ENCODE peak calls at places on chromosome 17, in eight cellular contexts. W, V, B, S, K, I, C and N are unnamed samples.

GRCh38 chr17:77435272-77436057 is 294.7 kb downstream of the SEC14L1 start:
- DNase-seq in C (no peak), K (no peak), W (no peak), I (no peak), S (no peak), B (no peak), V (no peak), N (no peak)

GRCh38 chr17:45093444-45094110 is 32.5 kb downstream of the NMT1 start:
- DNase-seq in C (peak; percentile 75), K (no peak), V (no peak), B (no peak), W (peak; percentile 83), I (no peak), S (peak; percentile 36), N (no peak)

GRCh38 chr17:16938031-16938430 is 33.9 kb downstream of the TNFRSF13B start:
- DNase-seq in V (no peak), K (no peak), W (no peak), B (peak; percentile 8), C (no peak), I (no peak), S (no peak), N (no peak)

GRCh38 chr17:68820476-68820824 is 134.7 kb downstream of the ABCA8 start:
- DNase-seq in I (no peak), B (no peak), V (no peak), K (no peak), S (no peak), W (no peak), C (no peak), N (no peak)

GRCh38 chr17:28221751-28222414 is 97.1 kb upstream of the TMEM97 start:
- DNase-seq in K (no peak), B (no peak), V (no peak), I (no peak), S (no peak), C (no peak), W (no peak), N (no peak)

GRCh38 chr17:69326302-69327059 is 452 bp downstream of the ABCA5 start:
- DNase-seq in W (no peak), C (no peak), I (no peak), V (no peak), B (peak; percentile 25), K (no peak), S (peak; percentile 20), N (no peak)

GRCh38 chr17:6108382-6108781 is 38.2 kb downstream of the WSCD1 start:
- DNase-seq in K (no peak), W (no peak), I (no peak), B (no peak), C (no peak), S (no peak), V (no peak), N (no peak)

GRCh38 chr17:47257651-47258339 is 4.2 kb downstream of the ITGB3 start:
- DNase-seq in C (no peak), S (no peak), W (no peak), K (no peak), V (no peak), B (no peak), I (no peak), N (no peak)

GRCh38 chr17:40106089-40106759 is 5.8 kb upstream of the NR1D1 start:
- DNase-seq in B (no peak), I (no peak), V (no peak), W (no peak), C (no peak), S (no peak), K (no peak), N (no peak)

GRCh38 chr17:21268596-21269188 is 15.5 kb upstream of the NATD1 start:
- DNase-seq in V (no peak), W (no peak), K (no peak), C (no peak), B (no peak), S (no peak), I (no peak), N (no peak)

DNA sequence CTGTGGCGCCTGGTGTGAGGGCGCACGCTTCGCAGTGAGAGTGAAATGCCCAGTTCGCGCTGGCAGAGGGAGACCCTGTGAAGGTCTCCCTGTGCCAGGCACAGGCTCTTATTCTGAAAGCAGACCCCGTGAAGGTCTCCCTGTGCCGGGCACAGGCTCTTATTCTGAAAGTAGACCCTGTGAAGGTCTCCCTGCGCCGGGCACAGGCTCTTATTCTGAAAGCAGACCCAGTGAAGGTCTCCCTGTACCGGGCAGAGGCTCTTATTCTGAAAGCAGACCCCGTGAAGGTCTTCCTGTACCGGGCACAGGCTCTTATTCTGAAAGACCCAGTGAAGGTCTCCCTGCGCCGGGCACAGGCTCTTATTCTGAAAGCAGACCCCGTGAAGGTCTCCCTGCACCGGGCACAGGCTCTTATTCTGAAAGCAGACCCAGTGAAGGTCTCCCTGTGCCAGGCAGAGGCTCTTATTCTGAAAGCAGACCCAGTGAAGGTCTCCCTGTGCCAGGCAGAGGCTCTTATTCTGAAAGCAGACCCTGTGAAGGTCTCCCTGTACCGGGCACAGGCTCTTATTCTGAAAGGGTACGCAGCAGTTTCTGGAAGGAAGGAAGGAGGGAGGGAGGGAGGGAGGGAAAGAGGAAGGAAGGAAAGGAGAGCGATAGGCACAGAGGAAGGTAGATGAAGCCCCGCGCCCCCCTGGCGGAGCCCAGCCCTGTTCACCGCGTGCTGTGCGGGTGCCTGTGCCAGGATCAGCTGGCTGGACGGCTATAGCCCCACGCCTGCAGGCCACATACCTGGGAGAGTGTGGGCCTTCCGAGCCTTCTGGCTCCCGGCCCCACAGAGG is 55.3 kb downstream of the WDR45B start:
- DNase-seq in S (peak; percentile 81), C (peak; percentile 79), V (no peak), W (peak; percentile 91), I (no peak), K (no peak), B (peak; percentile 82), N (no peak)
- TF ChIP-seq POLR2AphosphoS5 in S (peak; percentile 29), C (peak; percentile 12), V (no peak), W (no peak), I (no peak), K (no peak), B (no peak), N (no peak)

GRCh38 chr17:43830510-43831145 is 2.3 kb downstream of the MPP3 start:
- DNase-seq in K (no peak), S (no peak), V (no peak), W (no peak), B (no peak), I (no peak), C (no peak), N (no peak)

GRCh38 chr17:43832168-43832975 is 574 bp downstream of the MPP3 start:
- DNase-seq in I (no peak), B (peak; percentile 69), C (no peak), S (peak; percentile 10), V (no peak), K (no peak), W (peak; percentile 79), N (no peak)

GRCh38 chr17:43831633-43832032 is 1.3 kb downstream of the MPP3 start:
- DNase-seq in W (no peak), V (no peak), B (no peak), K (no peak), I (no peak), C (no peak), S (no peak), N (no peak)

GRCh38 chr17:43834106-43834505 is 1.2 kb upstream of the MPP3 start:
- DNase-seq in B (no peak), C (no peak), K (no peak), W (peak; percentile 84), S (no peak), V (no peak), I (no peak), N (no peak)

GRCh38 chr17:43832976-43833829 is at the start of gene MPP3:
- DNase-seq in W (peak; percentile 78), V (peak; percentile 97), S (peak; percentile 52), K (no peak), C (peak; percentile 50), B (peak; percentile 78), I (no peak), N (no peak)
- TF ChIP-seq POLR2A in W (no peak), V (no peak), S (peak; percentile 55), K (no peak), C (no peak), B (no peak), I (no peak), N (no peak)

DNA sequence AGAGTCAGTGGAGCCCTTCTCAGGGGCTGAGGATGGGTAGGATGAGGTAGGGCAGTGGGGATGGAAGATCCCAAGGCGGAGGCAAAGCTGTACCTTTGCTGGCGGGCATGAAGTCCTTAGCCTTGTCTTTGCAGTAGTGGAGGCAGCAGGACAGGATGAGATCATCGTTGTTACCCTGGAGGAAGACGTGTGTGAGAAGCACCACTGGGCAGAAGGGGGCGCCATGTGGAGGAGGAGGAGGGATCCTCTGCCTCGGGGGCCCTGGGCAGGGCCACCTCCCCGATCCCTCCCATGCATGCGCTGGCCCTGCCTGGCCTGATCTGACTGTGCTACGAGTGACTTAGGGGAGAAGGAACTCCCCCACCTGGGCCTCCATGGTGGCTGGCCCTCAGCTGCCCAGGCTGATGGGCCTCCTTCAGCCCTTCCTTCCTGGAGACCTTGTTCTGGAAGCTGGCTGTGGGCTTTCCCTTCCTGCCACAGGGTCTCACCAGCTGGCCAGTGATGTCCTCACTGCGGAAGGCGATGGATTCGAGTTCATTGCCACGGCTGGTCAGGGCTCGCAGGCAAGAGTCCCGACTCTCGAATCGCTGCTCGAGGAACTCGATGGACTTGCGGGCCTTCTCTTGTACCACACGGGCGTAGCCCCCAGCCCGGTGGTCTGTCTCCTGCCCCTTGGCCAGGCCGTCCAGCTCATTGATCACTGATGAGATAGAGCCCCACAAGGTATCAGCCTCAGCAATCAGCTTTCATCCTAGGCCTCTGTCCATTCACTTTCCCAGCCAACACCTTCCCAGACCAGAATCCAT is 10.3 kb downstream of the HIC1 start:
- DNase-seq in V (peak; percentile 72), W (no peak), C (no peak), K (no peak), B (no peak), S (no peak), I (peak; percentile 59), N (no peak)
- TF ChIP-seq POLR2AphosphoS5 in V (no peak), W (no peak), C (no peak), K (peak; percentile 86), B (no peak), S (no peak), I (peak; percentile 86), N (no peak)

GRCh38 chr17:42275527-42276358 is 448 bp downstream of the STAT5B start:
- DNase-seq in S (no peak), V (peak; percentile 49), W (peak; percentile 68), C (peak; percentile 19), B (no peak), K (no peak), I (peak; percentile 31), N (no peak)
- TF ChIP-seq POLR2A in S (no peak), V (peak; percentile 92), W (no peak), C (no peak), B (no peak), K (no peak), I (no peak), N (no peak)